ENCODE peak calls at places on chromosomes 11 and 22, in seven cellular contexts. One of them, this sample, is unnamed.

GRCh38 chr11:3824714-3825472 is 15.9 kb downstream of the RHOG start:
- DNase-seq in hepatocyte: peak
- DNase-seq in heart right ventricle: peak
- DNase-seq in A549: peak
- DNase-seq in CD8-positive, alpha-beta memory T cell: peak
- DNase-seq in Karpas-422: peak
- DNase-seq in IMR-90: no peak
- DNase-seq in this sample: peak

GRCh38 chr11:8531312-8531711 is 62.7 kb downstream of the STK33 start:
- DNase-seq in hepatocyte: peak
- DNase-seq in CD8-positive, alpha-beta memory T cell: no peak
- DNase-seq in Karpas-422: no peak
- DNase-seq in heart right ventricle: peak
- DNase-seq in A549: no peak
- DNase-seq in IMR-90: no peak
- DNase-seq in this sample: no peak

GRCh38 chr22:46057206-46057605 is 80.2 kb upstream of the WNT7B start:
- DNase-seq in Karpas-422: peak
- DNase-seq in A549: no peak
- DNase-seq in IMR-90: no peak
- DNase-seq in heart right ventricle: no peak
- DNase-seq in CD8-positive, alpha-beta memory T cell: peak
- DNase-seq in hepatocyte: no peak
- DNase-seq in this sample: no peak

GRCh38 chr11:122852071-122852831 is 14.0 kb downstream of the CRTAM start:
- DNase-seq in A549: no peak
- DNase-seq in hepatocyte: no peak
- DNase-seq in IMR-90: peak
- DNase-seq in CD8-positive, alpha-beta memory T cell: peak
- DNase-seq in Karpas-422: peak
- DNase-seq in heart right ventricle: no peak
- DNase-seq in this sample: no peak

GRCh38 chr11:70503878-70504240 is 105.5 kb downstream of the CTTN start:
- DNase-seq in heart right ventricle: no peak
- DNase-seq in Karpas-422: no peak
- DNase-seq in IMR-90: no peak
- DNase-seq in A549: no peak
- DNase-seq in hepatocyte: peak
- DNase-seq in CD8-positive, alpha-beta memory T cell: peak
- DNase-seq in this sample: no peak

GRCh38 chr11:69089258-69089657 is 40.5 kb downstream of the TPCN2 start:
- DNase-seq in A549: no peak
- DNase-seq in IMR-90: peak
- DNase-seq in CD8-positive, alpha-beta memory T cell: no peak
- DNase-seq in Karpas-422: no peak
- DNase-seq in hepatocyte: no peak
- DNase-seq in heart right ventricle: peak
- DNase-seq in this sample: no peak

GRCh38 chr11:84106560-84106959 is 820.4 kb upstream of the CCDC90B start:
- DNase-seq in hepatocyte: no peak
- DNase-seq in CD8-positive, alpha-beta memory T cell: no peak
- DNase-seq in Karpas-422: no peak
- DNase-seq in IMR-90: no peak
- DNase-seq in A549: no peak
- DNase-seq in heart right ventricle: no peak
- DNase-seq in this sample: no peak

GRCh38 chr11:19715373-19715772 is 2.7 kb downstream of the NAV2 start:
- DNase-seq in CD8-positive, alpha-beta memory T cell: no peak
- DNase-seq in heart right ventricle: no peak
- DNase-seq in hepatocyte: peak
- DNase-seq in A549: peak
- DNase-seq in Karpas-422: no peak
- DNase-seq in IMR-90: peak
- DNase-seq in this sample: no peak

GRCh38 chr11:61607426-61607825 is 26.6 kb upstream of the SYT7 start:
- DNase-seq in CD8-positive, alpha-beta memory T cell: no peak
- DNase-seq in Karpas-422: no peak
- DNase-seq in heart right ventricle: no peak
- DNase-seq in IMR-90: peak
- DNase-seq in hepatocyte: no peak
- DNase-seq in A549: no peak
- DNase-seq in this sample: no peak

GRCh38 chr22:38110863-38111852 is 674 bp upstream of the BAIAP2L2 start:
- DNase-seq in heart right ventricle: no peak
- DNase-seq in Karpas-422: no peak
- DNase-seq in hepatocyte: peak
- DNase-seq in IMR-90: no peak
- DNase-seq in CD8-positive, alpha-beta memory T cell: peak
- DNase-seq in A549: peak
- DNase-seq in this sample: no peak

GRCh38 chr11:3644817-3645235 is at the start of gene ART1:
- DNase-seq in heart right ventricle: peak
- DNase-seq in hepatocyte: no peak
- DNase-seq in A549: peak
- DNase-seq in IMR-90: no peak
- DNase-seq in CD8-positive, alpha-beta memory T cell: no peak
- DNase-seq in Karpas-422: peak
- DNase-seq in this sample: no peak

GRCh38 chr11:67312187-67313021 is 9.1 kb downstream of the SSH3 start:
- DNase-seq in hepatocyte: no peak
- DNase-seq in heart right ventricle: no peak
- DNase-seq in IMR-90: no peak
- DNase-seq in A549: no peak
- DNase-seq in Karpas-422: no peak
- DNase-seq in CD8-positive, alpha-beta memory T cell: no peak
- DNase-seq in this sample: peak

GRCh38 chr11:113262594-113262993 is 51.8 kb upstream of the TTC12 start:
- DNase-seq in IMR-90: no peak
- DNase-seq in heart right ventricle: no peak
- DNase-seq in A549: no peak
- DNase-seq in hepatocyte: no peak
- DNase-seq in Karpas-422: peak
- DNase-seq in CD8-positive, alpha-beta memory T cell: no peak
- DNase-seq in this sample: peak

GRCh38 chr11:1853376-1854131 is 670 bp downstream of the LSP1 start:
- DNase-seq in hepatocyte: no peak
- DNase-seq in A549: no peak
- DNase-seq in Karpas-422: peak
- DNase-seq in heart right ventricle: no peak
- DNase-seq in IMR-90: no peak
- DNase-seq in CD8-positive, alpha-beta memory T cell: no peak
- DNase-seq in this sample: no peak
- H3K4me3 ChIP-seq in hepatocyte: no peak
- H3K4me3 ChIP-seq in A549: no peak
- H3K4me3 ChIP-seq in Karpas-422: peak
- H3K4me3 ChIP-seq in heart right ventricle: peak
- H3K4me3 ChIP-seq in IMR-90: no peak
- H3K4me3 ChIP-seq in CD8-positive, alpha-beta memory T cell: peak
- H3K4me3 ChIP-seq in this sample: peak

DNA sequence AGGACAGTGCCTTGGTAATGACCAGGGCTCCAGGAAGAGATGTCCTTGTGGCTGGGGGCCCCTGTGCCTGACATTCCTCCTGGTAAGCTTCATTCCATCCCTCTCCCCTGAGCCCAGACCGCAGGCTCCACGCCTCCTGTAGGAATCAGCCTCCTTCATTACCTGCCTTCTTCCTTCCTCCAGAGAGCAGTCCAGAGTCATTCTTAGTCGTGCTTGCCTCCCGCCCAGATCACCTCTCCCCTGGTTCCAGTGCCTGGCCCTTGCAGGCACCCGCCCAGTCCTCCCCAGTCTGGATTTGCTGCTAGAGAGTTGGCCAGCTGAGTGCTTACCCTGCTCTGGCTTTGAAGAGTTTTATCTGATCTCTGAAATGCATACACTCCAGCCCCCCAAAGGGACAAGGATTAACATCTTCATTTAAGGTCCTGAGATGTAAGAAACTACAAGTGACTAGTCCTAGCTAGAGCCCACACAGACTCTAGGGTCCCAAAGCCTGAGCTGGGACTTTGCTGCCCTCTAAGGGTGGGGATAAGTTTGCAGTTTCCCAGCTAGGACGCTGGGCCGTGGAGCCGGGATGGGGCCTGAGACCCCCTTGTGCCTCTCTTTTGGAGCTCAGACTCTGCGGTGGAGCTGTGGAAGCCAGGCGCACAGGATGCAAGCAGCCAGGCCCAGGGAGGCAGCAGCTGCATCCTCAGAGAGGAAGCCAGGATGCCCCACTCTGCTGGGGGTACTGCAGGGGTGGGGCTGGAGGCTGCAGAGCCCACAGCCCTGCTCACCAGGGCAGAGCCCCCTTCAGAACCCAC is 1.6 kb downstream of the NR1H3 start:
- DNase-seq in heart right ventricle: no peak
- DNase-seq in Karpas-422: peak
- DNase-seq in hepatocyte: peak
- DNase-seq in CD8-positive, alpha-beta memory T cell: peak
- DNase-seq in IMR-90: peak
- DNase-seq in A549: peak
- DNase-seq in this sample: no peak
- H3K27ac ChIP-seq in heart right ventricle: peak
- H3K27ac ChIP-seq in Karpas-422: no peak
- H3K27ac ChIP-seq in hepatocyte: peak
- H3K27ac ChIP-seq in CD8-positive, alpha-beta memory T cell: no peak
- H3K27ac ChIP-seq in IMR-90: peak
- H3K27ac ChIP-seq in A549: peak
- H3K27ac ChIP-seq in this sample: no peak

GRCh38 chr11:121671276-121672168 is 218.8 kb upstream of the SORL1-AS1 start:
- DNase-seq in IMR-90: peak
- DNase-seq in Karpas-422: no peak
- DNase-seq in hepatocyte: peak
- DNase-seq in CD8-positive, alpha-beta memory T cell: no peak
- DNase-seq in A549: no peak
- DNase-seq in heart right ventricle: no peak
- DNase-seq in this sample: no peak

GRCh38 chr11:121669422-121669821 is 216.7 kb upstream of the SORL1-AS1 start:
- DNase-seq in Karpas-422: no peak
- DNase-seq in IMR-90: no peak
- DNase-seq in hepatocyte: no peak
- DNase-seq in heart right ventricle: no peak
- DNase-seq in CD8-positive, alpha-beta memory T cell: no peak
- DNase-seq in A549: no peak
- DNase-seq in this sample: no peak

GRCh38 chr11:121672630-121673487 is 220.1 kb upstream of the SORL1-AS1 start:
- DNase-seq in heart right ventricle: peak
- DNase-seq in hepatocyte: peak
- DNase-seq in IMR-90: no peak
- DNase-seq in A549: no peak
- DNase-seq in CD8-positive, alpha-beta memory T cell: no peak
- DNase-seq in Karpas-422: no peak
- DNase-seq in this sample: no peak

GRCh38 chr11:121665211-121665838 is 212.6 kb upstream of the SORL1-AS1 start:
- DNase-seq in heart right ventricle: no peak
- DNase-seq in CD8-positive, alpha-beta memory T cell: no peak
- DNase-seq in hepatocyte: no peak
- DNase-seq in Karpas-422: no peak
- DNase-seq in A549: no peak
- DNase-seq in IMR-90: no peak
- DNase-seq in this sample: no peak

DNA sequence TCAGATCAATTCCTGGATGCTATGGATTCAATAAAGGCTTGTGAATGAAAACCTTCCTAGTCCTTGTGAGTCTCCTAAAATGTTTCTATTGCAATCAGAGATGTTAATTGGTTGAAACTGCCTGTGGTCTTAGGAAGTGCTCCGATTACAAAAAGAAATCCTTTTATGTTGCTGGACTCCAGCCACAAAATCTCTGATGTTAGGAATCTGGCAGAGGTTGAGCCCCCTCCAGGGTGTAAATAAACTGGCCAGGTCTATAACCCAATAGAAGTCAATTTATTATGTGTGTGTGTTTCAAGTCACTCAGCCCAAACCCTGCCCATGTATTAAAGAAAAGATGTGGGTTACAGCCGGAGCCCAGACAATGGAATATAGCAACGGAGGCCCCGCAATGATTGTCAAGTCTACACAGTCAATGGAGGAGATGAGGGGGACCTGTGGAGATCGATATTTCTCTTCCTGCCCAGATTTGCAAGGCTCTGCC is 218.1 kb upstream of the SORL1-AS1 start:
- DNase-seq in heart right ventricle: no peak
- DNase-seq in A549: no peak
- DNase-seq in hepatocyte: peak
- DNase-seq in Karpas-422: no peak
- DNase-seq in CD8-positive, alpha-beta memory T cell: no peak
- DNase-seq in IMR-90: no peak
- DNase-seq in this sample: no peak
- H3K4me3 ChIP-seq in heart right ventricle: no peak
- H3K4me3 ChIP-seq in A549: no peak
- H3K4me3 ChIP-seq in hepatocyte: no peak
- H3K4me3 ChIP-seq in Karpas-422: no peak
- H3K4me3 ChIP-seq in CD8-positive, alpha-beta memory T cell: no peak
- H3K4me3 ChIP-seq in IMR-90: no peak
- H3K4me3 ChIP-seq in this sample: no peak

GRCh38 chr11:119687220-119688046 is 41.6 kb downstream of the NECTIN1 start:
- DNase-seq in CD8-positive, alpha-beta memory T cell: no peak
- DNase-seq in IMR-90: no peak
- DNase-seq in Karpas-422: no peak
- DNase-seq in A549: no peak
- DNase-seq in hepatocyte: no peak
- DNase-seq in heart right ventricle: no peak
- DNase-seq in this sample: no peak

GRCh38 chr11:119686483-119686882 is 42.5 kb downstream of the NECTIN1 start:
- DNase-seq in Karpas-422: no peak
- DNase-seq in heart right ventricle: no peak
- DNase-seq in hepatocyte: no peak
- DNase-seq in CD8-positive, alpha-beta memory T cell: no peak
- DNase-seq in A549: no peak
- DNase-seq in IMR-90: no peak
- DNase-seq in this sample: no peak

GRCh38 chr11:119685073-119685746 is 43.8 kb downstream of the NECTIN1 start:
- DNase-seq in Karpas-422: no peak
- DNase-seq in A549: no peak
- DNase-seq in hepatocyte: no peak
- DNase-seq in CD8-positive, alpha-beta memory T cell: no peak
- DNase-seq in IMR-90: no peak
- DNase-seq in heart right ventricle: no peak
- DNase-seq in this sample: no peak

GRCh38 chr11:119683783-119684182 is 45.2 kb downstream of the NECTIN1 start:
- DNase-seq in CD8-positive, alpha-beta memory T cell: no peak
- DNase-seq in A549: no peak
- DNase-seq in hepatocyte: peak
- DNase-seq in heart right ventricle: no peak
- DNase-seq in IMR-90: no peak
- DNase-seq in Karpas-422: no peak
- DNase-seq in this sample: no peak

GRCh38 chr11:119684361-119685072 is 44.5 kb downstream of the NECTIN1 start:
- DNase-seq in Karpas-422: no peak
- DNase-seq in A549: peak
- DNase-seq in hepatocyte: peak
- DNase-seq in IMR-90: peak
- DNase-seq in heart right ventricle: no peak
- DNase-seq in CD8-positive, alpha-beta memory T cell: no peak
- DNase-seq in this sample: no peak
- H3K27ac ChIP-seq in Karpas-422: no peak
- H3K27ac ChIP-seq in A549: peak
- H3K27ac ChIP-seq in hepatocyte: peak
- H3K27ac ChIP-seq in IMR-90: peak
- H3K27ac ChIP-seq in heart right ventricle: no peak
- H3K27ac ChIP-seq in CD8-positive, alpha-beta memory T cell: no peak
- H3K27ac ChIP-seq in this sample: no peak

GRCh38 chr11:126188332-126189108 is 22.9 kb downstream of the RPUSD4 start:
- DNase-seq in Karpas-422: peak
- DNase-seq in heart right ventricle: no peak
- DNase-seq in IMR-90: no peak
- DNase-seq in hepatocyte: no peak
- DNase-seq in A549: no peak
- DNase-seq in CD8-positive, alpha-beta memory T cell: no peak
- DNase-seq in this sample: no peak
- H3K4me3 ChIP-seq in Karpas-422: peak
- H3K4me3 ChIP-seq in heart right ventricle: no peak
- H3K4me3 ChIP-seq in IMR-90: no peak
- H3K4me3 ChIP-seq in hepatocyte: no peak
- H3K4me3 ChIP-seq in A549: no peak
- H3K4me3 ChIP-seq in CD8-positive, alpha-beta memory T cell: no peak
- H3K4me3 ChIP-seq in this sample: no peak